ENCODE peak calls at places on chromosomes 12 and 14, in ten cellular contexts. L, J, R, C, U, N, Z, E, D and O are unnamed samples.

GRCh38 chr14:72708708-72709475 is 185.0 kb downstream of the DPF3 start:
- DNase-seq in L (no peak), J (no peak), R (no peak), C (no peak), U (no peak), N (no peak), Z (peak), E (no peak), D (no peak), O (no peak)

GRCh38 chr14:29536886-29537511 is 390.6 kb downstream of the PRKD1 start:
- DNase-seq in L (no peak), J (no peak), R (peak), C (peak), U (no peak), N (peak), Z (no peak), E (no peak), D (no peak), O (peak)

GRCh38 chr12:74602881-74603523 is 65.4 kb downstream of the ATXN7L3B start:
- DNase-seq in L (no peak), J (no peak), R (no peak), C (no peak), U (no peak), N (no peak), Z (no peak), E (no peak), D (no peak), O (no peak)

GRCh38 chr12:2680676-2681039 is 114.1 kb upstream of the FKBP4 start:
- DNase-seq in L (no peak), J (no peak), R (no peak), C (no peak), U (no peak), N (no peak), Z (no peak), E (no peak), D (no peak), O (no peak)

GRCh38 chr12:122610911-122611310 is 83.9 kb downstream of the KNTC1 start:
- DNase-seq in L (no peak), J (no peak), R (no peak), C (peak), U (no peak), N (no peak), Z (no peak), E (no peak), D (no peak), O (no peak)

GRCh38 chr12:42473561-42473960 is 116.0 kb downstream of the PRICKLE1 start:
- DNase-seq in L (no peak), J (no peak), R (no peak), C (no peak), U (no peak), N (no peak), Z (no peak), E (no peak), D (no peak), O (no peak)

GRCh38 chr12:46400406-46400805 is 27.8 kb upstream of the SLC38A2 start:
- DNase-seq in L (no peak), J (no peak), R (no peak), C (peak), U (no peak), N (no peak), Z (no peak), E (no peak), D (no peak), O (no peak)

GRCh38 chr12:121942145-121942718 is 23.8 kb downstream of the CFAP251 start:
- DNase-seq in L (no peak), J (no peak), R (no peak), C (peak), U (no peak), N (no peak), Z (no peak), E (no peak), D (no peak), O (peak)

GRCh38 chr14:68146812-68147211 is 327.2 kb downstream of the RAD51B start:
- DNase-seq in L (no peak), J (no peak), R (peak), C (peak), U (no peak), N (no peak), Z (no peak), E (no peak), D (no peak), O (peak)

GRCh38 chr12:107600596-107601144 is 84.9 kb upstream of the PWP1 start:
- DNase-seq in L (no peak), J (no peak), R (no peak), C (no peak), U (no peak), N (no peak), Z (peak), E (no peak), D (no peak), O (no peak)

GRCh38 chr14:85732031-85732430 is 202.1 kb downstream of the FLRT2 start:
- DNase-seq in L (no peak), J (no peak), R (no peak), C (no peak), U (no peak), N (no peak), Z (no peak), E (no peak), D (no peak), O (no peak)

GRCh38 chr14:75018684-75019083 is 16.0 kb downstream of the EIF2B2 start:
- DNase-seq in L (no peak), J (no peak), R (no peak), C (no peak), U (no peak), N (no peak), Z (no peak), E (no peak), D (no peak), O (no peak)

GRCh38 chr12:62542814-62543213 is 76.2 kb downstream of the MON2 start:
- DNase-seq in L (no peak), J (no peak), R (no peak), C (no peak), U (no peak), N (no peak), Z (no peak), E (no peak), D (no peak), O (no peak)